ENCODE peak calls at places on chromosomes 11 and 22, in eight cellular contexts. D is lung; Q is T-helper 22 cell; I is smooth muscle cell of the brain vasculature; S is activated CD4-positive, alpha-beta memory T cell treated with anti-CD3 and anti-CD28 coated beads for 36 hours; Y is CD8-positive, alpha-beta memory T cell; J is DMS79 treated with DMSO at 0.1 percent for 48 hours; T is aorta. Z is an unnamed sample.

GRCh38 chr11:23123766-23124165 is 263.5 kb upstream of the CCDC179 start:
- DNase-seq in D (no peak), Q (no peak), I (peak; percentile 9), S (no peak), Y (no peak), J (no peak), T (no peak), Z (no peak)

GRCh38 chr11:128417607-128418324 is 169.6 kb downstream of the ETS1 start:
- DNase-seq in D (no peak), Q (no peak), I (no peak), S (no peak), Y (no peak), J (no peak), T (no peak), Z (no peak)

GRCh38 chr11:124398924-124399323 is at the start of gene OR8B3:
- DNase-seq in D (no peak), Q (no peak), I (no peak), S (no peak), Y (no peak), J (no peak), T (no peak), Z (no peak)

GRCh38 chr11:2248242-2248641 is 22.1 kb downstream of the ASCL2 start:
- DNase-seq in D (no peak), Q (no peak), I (no peak), S (no peak), Y (no peak), J (no peak), T (peak; percentile 61), Z (no peak)

GRCh38 chr11:47314992-47315391 is 37.5 kb downstream of the MYBPC3 start:
- DNase-seq in D (no peak), Q (no peak), I (no peak), S (no peak), Y (no peak), J (no peak), T (no peak), Z (no peak)

GRCh38 chr11:68326334-68327215 is 14.2 kb downstream of the LRP5 start:
- DNase-seq in D (no peak), Q (no peak), I (no peak), S (no peak), Y (no peak), J (no peak), T (no peak), Z (no peak)

GRCh38 chr11:59668188-59668949 is 468 bp downstream of the PATL1 start:
- DNase-seq in D (peak; percentile 66), Q (peak; percentile 66), I (no peak), S (peak; percentile 81), Y (peak; percentile 71), J (no peak), T (peak; percentile 83), Z (no peak)

GRCh38 chr22:22616636-22617035 is 27.8 kb upstream of the GGTLC2 start:
- DNase-seq in D (no peak), Q (no peak), I (no peak), S (peak; percentile 36), Y (no peak), J (no peak), T (peak; percentile 43), Z (no peak)

GRCh38 chr11:762421-763072 is 14.7 kb downstream of the GATD1 start:
- DNase-seq in D (peak; percentile 56), Q (no peak), I (no peak), S (peak; percentile 30), Y (no peak), J (no peak), T (peak; percentile 72), Z (peak; percentile 72)

GRCh38 chr11:8564526-8564925 is 29.5 kb downstream of the STK33 start:
- DNase-seq in D (no peak), Q (no peak), I (no peak), S (no peak), Y (no peak), J (no peak), T (no peak), Z (no peak)

GRCh38 chr11:64996710-64997380 is at the start of gene BATF2:
- DNase-seq in D (peak; percentile 82), Q (no peak), I (no peak), S (peak; percentile 20), Y (no peak), J (peak; percentile 43), T (peak; percentile 88), Z (peak; percentile 50)

GRCh38 chr11:61694971-61695706 is 14.9 kb downstream of the DAGLA start:
- DNase-seq in D (peak; percentile 41), Q (no peak), I (no peak), S (no peak), Y (no peak), J (peak; percentile 21), T (no peak), Z (no peak)

GRCh38 chr11:76626921-76627391 is 43.6 kb downstream of the LRRC32 start:
- DNase-seq in D (no peak), Q (peak; percentile 12), I (no peak), S (peak; percentile 87), Y (no peak), J (no peak), T (peak; percentile 77), Z (no peak)

GRCh38 chr11:120172054-120172881 is 34.4 kb upstream of the TRIM29 start:
- DNase-seq in D (peak; percentile 59), Q (no peak), I (no peak), S (peak; percentile 63), Y (no peak), J (peak; percentile 58), T (peak; percentile 79), Z (peak; percentile 36)

GRCh38 chr11:35376613-35377012 is 42.7 kb downstream of the SLC1A2 start:
- DNase-seq in D (no peak), Q (no peak), I (no peak), S (no peak), Y (no peak), J (no peak), T (no peak), Z (no peak)

GRCh38 chr22:42814215-42814614 is 42.9 kb downstream of the ARFGAP3 start:
- DNase-seq in D (peak; percentile 22), Q (no peak), I (no peak), S (no peak), Y (no peak), J (peak; percentile 57), T (no peak), Z (no peak)

GRCh38 chr22:43537019-43537585 is 125.3 kb downstream of the MPPED1 start:
- DNase-seq in D (no peak), Q (no peak), I (no peak), S (no peak), Y (no peak), J (no peak), T (peak; percentile 49), Z (no peak)

GRCh38 chr22:36052505-36052941 is 23.9 kb upstream of the RBFOX2 start:
- DNase-seq in D (no peak), Q (no peak), I (no peak), S (peak; percentile 35), Y (no peak), J (no peak), T (no peak), Z (peak; percentile 77)

GRCh38 chr11:64619811-64620285 is 28.8 kb downstream of the SLC22A12 start:
- DNase-seq in D (peak; percentile 63), Q (no peak), I (peak; percentile 1), S (peak; percentile 30), Y (no peak), J (peak; percentile 77), T (no peak), Z (peak; percentile 42)

GRCh38 chr22:35306350-35306967 is 6.8 kb downstream of the TOM1 start:
- DNase-seq in D (no peak), Q (no peak), I (no peak), S (no peak), Y (no peak), J (no peak), T (no peak), Z (no peak)

GRCh38 chr11:117908261-117908895 is 20.8 kb downstream of the TMPRSS13 start:
- DNase-seq in D (no peak), Q (no peak), I (no peak), S (peak; percentile 5), Y (no peak), J (no peak), T (no peak), Z (no peak)

GRCh38 chr11:130830563-130830950 is 85.7 kb downstream of the SNX19 start:
- DNase-seq in D (peak; percentile 41), Q (no peak), I (no peak), S (no peak), Y (no peak), J (no peak), T (no peak), Z (no peak)

GRCh38 chr22:37515902-37516301 is 3.3 kb downstream of the CARD10 start:
- DNase-seq in D (no peak), Q (no peak), I (no peak), S (no peak), Y (no peak), J (no peak), T (no peak), Z (no peak)

GRCh38 chr11:1468473-1469066 is 18.0 kb downstream of the MOB2 start:
- DNase-seq in D (no peak), Q (no peak), I (no peak), S (no peak), Y (no peak), J (no peak), T (no peak), Z (no peak)

GRCh38 chr22:20567371-20567847 is 60.0 kb downstream of the MED15 start:
- DNase-seq in D (no peak), Q (no peak), I (no peak), S (peak; percentile 37), Y (no peak), J (no peak), T (peak; percentile 59), Z (no peak)

GRCh38 chr11:131692961-131693360 is 322.5 kb downstream of the NTM start:
- DNase-seq in D (peak; percentile 14), Q (no peak), I (no peak), S (no peak), Y (no peak), J (no peak), T (no peak), Z (no peak)

GRCh38 chr22:33873186-33873585 is 47.1 kb downstream of the LARGE1 start:
- DNase-seq in D (no peak), Q (no peak), I (no peak), S (no peak), Y (no peak), J (no peak), T (no peak), Z (no peak)

GRCh38 chr11:72932132-72932570 is 117.9 kb downstream of the ATG16L2 start:
- DNase-seq in D (no peak), Q (no peak), I (no peak), S (no peak), Y (no peak), J (no peak), T (no peak), Z (no peak)

GRCh38 chr11:92376146-92376599 is 151.6 kb downstream of the FAT3 start:
- DNase-seq in D (no peak), Q (no peak), I (peak; percentile 53), S (no peak), Y (no peak), J (no peak), T (no peak), Z (no peak)

GRCh38 chr11:70547821-70548670 is 149.7 kb downstream of the CTTN start:
- DNase-seq in D (no peak), Q (no peak), I (no peak), S (no peak), Y (no peak), J (peak; percentile 92), T (no peak), Z (no peak)

Z was measured in HCT116.